ENCODE peak calls at places on chromosomes 16 and 17, in nine cellular contexts. One of them, this sample, is unnamed.

GRCh38 chr16:66845791-66846221 is 1.6 kb downstream of the CA7 start:
- DNase-seq in kidney epithelial cell: no peak
- DNase-seq in PC-3: no peak
- DNase-seq in heart right ventricle: no peak
- DNase-seq in endodermal cell: peak
- DNase-seq in thyroid gland: no peak
- DNase-seq in AG10803: no peak
- DNase-seq in H1: no peak
- DNase-seq in cardiac fibroblast: no peak
- DNase-seq in this sample: no peak

GRCh38 chr17:68391561-68392268 is 65.6 kb downstream of the WIPI1 start:
- DNase-seq in heart right ventricle: no peak
- DNase-seq in kidney epithelial cell: no peak
- DNase-seq in PC-3: no peak
- DNase-seq in H1: no peak
- DNase-seq in thyroid gland: no peak
- DNase-seq in endodermal cell: peak
- DNase-seq in cardiac fibroblast: peak
- DNase-seq in AG10803: peak
- DNase-seq in this sample: no peak

GRCh38 chr16:81480856-81481821 is 36.5 kb downstream of the CMIP start:
- DNase-seq in heart right ventricle: peak
- DNase-seq in endodermal cell: no peak
- DNase-seq in AG10803: peak
- DNase-seq in H1: no peak
- DNase-seq in cardiac fibroblast: peak
- DNase-seq in kidney epithelial cell: no peak
- DNase-seq in PC-3: no peak
- DNase-seq in thyroid gland: peak
- DNase-seq in this sample: no peak

GRCh38 chr16:67530013-67530939 is 1.6 kb downstream of the RIPOR1 start:
- DNase-seq in kidney epithelial cell: peak
- DNase-seq in heart right ventricle: peak
- DNase-seq in cardiac fibroblast: peak
- DNase-seq in endodermal cell: peak
- DNase-seq in AG10803: peak
- DNase-seq in PC-3: peak
- DNase-seq in thyroid gland: peak
- DNase-seq in H1: no peak
- DNase-seq in this sample: peak

GRCh38 chr17:78665952-78666920 is 89.0 kb upstream of the DNAH17 start:
- DNase-seq in PC-3: peak
- DNase-seq in cardiac fibroblast: peak
- DNase-seq in AG10803: peak
- DNase-seq in thyroid gland: peak
- DNase-seq in kidney epithelial cell: no peak
- DNase-seq in H1: no peak
- DNase-seq in heart right ventricle: no peak
- DNase-seq in endodermal cell: no peak
- DNase-seq in this sample: peak

GRCh38 chr16:72961115-72961832 is 86.7 kb downstream of the ZFHX3 start:
- DNase-seq in AG10803: no peak
- DNase-seq in thyroid gland: peak
- DNase-seq in cardiac fibroblast: peak
- DNase-seq in kidney epithelial cell: peak
- DNase-seq in PC-3: peak
- DNase-seq in endodermal cell: no peak
- DNase-seq in heart right ventricle: no peak
- DNase-seq in H1: no peak
- DNase-seq in this sample: peak

GRCh38 chr17:11853321-11854151 is 143.7 kb downstream of the ZNF18 start:
- DNase-seq in cardiac fibroblast: peak
- DNase-seq in heart right ventricle: no peak
- DNase-seq in PC-3: no peak
- DNase-seq in endodermal cell: no peak
- DNase-seq in thyroid gland: peak
- DNase-seq in kidney epithelial cell: no peak
- DNase-seq in AG10803: no peak
- DNase-seq in H1: no peak
- DNase-seq in this sample: no peak

GRCh38 chr17:62581769-62582168 is 45.7 kb upstream of the MRC2 start:
- DNase-seq in kidney epithelial cell: no peak
- DNase-seq in cardiac fibroblast: no peak
- DNase-seq in heart right ventricle: no peak
- DNase-seq in AG10803: peak
- DNase-seq in thyroid gland: no peak
- DNase-seq in endodermal cell: no peak
- DNase-seq in H1: no peak
- DNase-seq in PC-3: no peak
- DNase-seq in this sample: no peak

GRCh38 chr17:49343273-49343672 is 18.8 kb downstream of the ZNF652 start:
- DNase-seq in cardiac fibroblast: peak
- DNase-seq in PC-3: peak
- DNase-seq in heart right ventricle: no peak
- DNase-seq in kidney epithelial cell: no peak
- DNase-seq in thyroid gland: no peak
- DNase-seq in endodermal cell: no peak
- DNase-seq in H1: no peak
- DNase-seq in AG10803: peak
- DNase-seq in this sample: no peak

GRCh38 chr17:57406131-57406980 is 150.0 kb downstream of the MSI2 start:
- DNase-seq in kidney epithelial cell: peak
- DNase-seq in PC-3: peak
- DNase-seq in H1: no peak
- DNase-seq in heart right ventricle: no peak
- DNase-seq in thyroid gland: peak
- DNase-seq in endodermal cell: no peak
- DNase-seq in cardiac fibroblast: peak
- DNase-seq in AG10803: peak
- DNase-seq in this sample: no peak

GRCh38 chr17:65514082-65514481 is 47.4 kb downstream of the AXIN2 start:
- DNase-seq in AG10803: peak
- DNase-seq in cardiac fibroblast: peak
- DNase-seq in heart right ventricle: no peak
- DNase-seq in thyroid gland: no peak
- DNase-seq in endodermal cell: peak
- DNase-seq in H1: no peak
- DNase-seq in PC-3: peak
- DNase-seq in kidney epithelial cell: no peak
- DNase-seq in this sample: no peak

GRCh38 chr17:78356163-78356713 is 3.6 kb downstream of the SOCS3 start:
- DNase-seq in PC-3: peak
- DNase-seq in H1: peak
- DNase-seq in AG10803: peak
- DNase-seq in heart right ventricle: peak
- DNase-seq in kidney epithelial cell: no peak
- DNase-seq in thyroid gland: no peak
- DNase-seq in endodermal cell: peak
- DNase-seq in cardiac fibroblast: peak
- DNase-seq in this sample: peak

GRCh38 chr17:6924121-6924676 is 71.7 kb upstream of the ALOX12 start:
- DNase-seq in endodermal cell: no peak
- DNase-seq in thyroid gland: no peak
- DNase-seq in H1: no peak
- DNase-seq in AG10803: peak
- DNase-seq in PC-3: no peak
- DNase-seq in kidney epithelial cell: no peak
- DNase-seq in heart right ventricle: no peak
- DNase-seq in cardiac fibroblast: no peak
- DNase-seq in this sample: no peak

GRCh38 chr16:54407596-54407995 is 121.0 kb upstream of the IRX3 start:
- DNase-seq in heart right ventricle: no peak
- DNase-seq in H1: no peak
- DNase-seq in PC-3: no peak
- DNase-seq in kidney epithelial cell: no peak
- DNase-seq in endodermal cell: peak
- DNase-seq in thyroid gland: no peak
- DNase-seq in cardiac fibroblast: peak
- DNase-seq in AG10803: peak
- DNase-seq in this sample: no peak

GRCh38 chr16:81600275-81600674 is 155.7 kb downstream of the CMIP start:
- DNase-seq in AG10803: peak
- DNase-seq in kidney epithelial cell: peak
- DNase-seq in endodermal cell: no peak
- DNase-seq in PC-3: peak
- DNase-seq in heart right ventricle: no peak
- DNase-seq in cardiac fibroblast: peak
- DNase-seq in thyroid gland: no peak
- DNase-seq in H1: no peak
- DNase-seq in this sample: peak

GRCh38 chr17:64502809-64503208 is 3.3 kb downstream of the DDX5 start:
- DNase-seq in PC-3: no peak
- DNase-seq in AG10803: peak
- DNase-seq in H1: no peak
- DNase-seq in cardiac fibroblast: no peak
- DNase-seq in endodermal cell: no peak
- DNase-seq in thyroid gland: no peak
- DNase-seq in heart right ventricle: no peak
- DNase-seq in kidney epithelial cell: no peak
- DNase-seq in this sample: no peak

GRCh38 chr16:17056666-17057065 is 414.1 kb downstream of the XYLT1 start:
- DNase-seq in PC-3: no peak
- DNase-seq in endodermal cell: no peak
- DNase-seq in cardiac fibroblast: no peak
- DNase-seq in thyroid gland: no peak
- DNase-seq in H1: no peak
- DNase-seq in AG10803: no peak
- DNase-seq in kidney epithelial cell: no peak
- DNase-seq in heart right ventricle: no peak
- DNase-seq in this sample: no peak

GRCh38 chr16:17058471-17058870 is 412.3 kb downstream of the XYLT1 start:
- DNase-seq in cardiac fibroblast: no peak
- DNase-seq in endodermal cell: no peak
- DNase-seq in AG10803: no peak
- DNase-seq in heart right ventricle: no peak
- DNase-seq in kidney epithelial cell: no peak
- DNase-seq in PC-3: no peak
- DNase-seq in H1: no peak
- DNase-seq in thyroid gland: no peak
- DNase-seq in this sample: no peak

GRCh38 chr16:17050468-17050867 is 420.3 kb downstream of the XYLT1 start:
- DNase-seq in endodermal cell: no peak
- DNase-seq in heart right ventricle: no peak
- DNase-seq in H1: no peak
- DNase-seq in kidney epithelial cell: no peak
- DNase-seq in AG10803: no peak
- DNase-seq in thyroid gland: no peak
- DNase-seq in PC-3: no peak
- DNase-seq in cardiac fibroblast: no peak
- DNase-seq in this sample: no peak

GRCh38 chr16:17053536-17054160 is 417.1 kb downstream of the XYLT1 start:
- DNase-seq in endodermal cell: no peak
- DNase-seq in heart right ventricle: no peak
- DNase-seq in H1: no peak
- DNase-seq in cardiac fibroblast: no peak
- DNase-seq in PC-3: no peak
- DNase-seq in thyroid gland: no peak
- DNase-seq in kidney epithelial cell: no peak
- DNase-seq in AG10803: no peak
- DNase-seq in this sample: no peak
- TF ChIP-seq CTCF in endodermal cell: peak
- TF ChIP-seq CTCF in heart right ventricle: no peak
- TF ChIP-seq CTCF in H1: peak
- TF ChIP-seq CTCF in cardiac fibroblast: no peak
- TF ChIP-seq CTCF in PC-3: no peak
- TF ChIP-seq CTCF in thyroid gland: no peak
- TF ChIP-seq CTCF in kidney epithelial cell: no peak
- TF ChIP-seq CTCF in AG10803: no peak
- TF ChIP-seq CTCF in this sample: no peak

GRCh38 chr17:32458367-32458766 is 14.1 kb downstream of the PSMD11 start:
- DNase-seq in kidney epithelial cell: no peak
- DNase-seq in heart right ventricle: no peak
- DNase-seq in cardiac fibroblast: no peak
- DNase-seq in thyroid gland: no peak
- DNase-seq in AG10803: no peak
- DNase-seq in H1: no peak
- DNase-seq in PC-3: no peak
- DNase-seq in endodermal cell: no peak
- DNase-seq in this sample: no peak

GRCh38 chr17:32461498-32461852 is 17.2 kb downstream of the PSMD11 start:
- DNase-seq in endodermal cell: no peak
- DNase-seq in thyroid gland: no peak
- DNase-seq in PC-3: no peak
- DNase-seq in cardiac fibroblast: no peak
- DNase-seq in kidney epithelial cell: no peak
- DNase-seq in AG10803: no peak
- DNase-seq in H1: no peak
- DNase-seq in heart right ventricle: no peak
- DNase-seq in this sample: no peak

GRCh38 chr17:32460054-32460453 is 15.7 kb downstream of the PSMD11 start:
- DNase-seq in H1: no peak
- DNase-seq in AG10803: no peak
- DNase-seq in thyroid gland: no peak
- DNase-seq in heart right ventricle: no peak
- DNase-seq in cardiac fibroblast: no peak
- DNase-seq in endodermal cell: no peak
- DNase-seq in kidney epithelial cell: no peak
- DNase-seq in PC-3: no peak
- DNase-seq in this sample: no peak

GRCh38 chr17:32463304-32463703 is 19.0 kb downstream of the PSMD11 start:
- DNase-seq in kidney epithelial cell: no peak
- DNase-seq in thyroid gland: no peak
- DNase-seq in AG10803: no peak
- DNase-seq in cardiac fibroblast: no peak
- DNase-seq in endodermal cell: no peak
- DNase-seq in heart right ventricle: no peak
- DNase-seq in H1: no peak
- DNase-seq in PC-3: no peak
- DNase-seq in this sample: no peak

GRCh38 chr17:32461853-32462617 is 17.7 kb downstream of the PSMD11 start:
- DNase-seq in thyroid gland: peak
- DNase-seq in heart right ventricle: no peak
- DNase-seq in endodermal cell: peak
- DNase-seq in PC-3: peak
- DNase-seq in kidney epithelial cell: no peak
- DNase-seq in cardiac fibroblast: peak
- DNase-seq in AG10803: peak
- DNase-seq in H1: no peak
- DNase-seq in this sample: peak
- TF ChIP-seq CTCF in thyroid gland: peak
- TF ChIP-seq CTCF in heart right ventricle: peak
- TF ChIP-seq CTCF in endodermal cell: peak
- TF ChIP-seq CTCF in PC-3: peak
- TF ChIP-seq CTCF in kidney epithelial cell: peak
- TF ChIP-seq CTCF in cardiac fibroblast: peak
- TF ChIP-seq CTCF in AG10803: peak
- TF ChIP-seq CTCF in H1: peak
- TF ChIP-seq CTCF in this sample: peak

GRCh38 chr17:60421273-60422161 is 772 bp upstream of the CHCT1 start:
- DNase-seq in thyroid gland: peak
- DNase-seq in heart right ventricle: peak
- DNase-seq in PC-3: no peak
- DNase-seq in endodermal cell: peak
- DNase-seq in kidney epithelial cell: no peak
- DNase-seq in AG10803: peak
- DNase-seq in cardiac fibroblast: peak
- DNase-seq in H1: peak
- DNase-seq in this sample: peak
- TF ChIP-seq CTCF in thyroid gland: peak
- TF ChIP-seq CTCF in heart right ventricle: peak
- TF ChIP-seq CTCF in PC-3: peak
- TF ChIP-seq CTCF in endodermal cell: peak
- TF ChIP-seq CTCF in kidney epithelial cell: peak
- TF ChIP-seq CTCF in AG10803: peak
- TF ChIP-seq CTCF in cardiac fibroblast: peak
- TF ChIP-seq CTCF in H1: peak
- TF ChIP-seq CTCF in this sample: peak

GRCh38 chr16:84950906-84951305 is 60.4 kb downstream of the ZDHHC7 start:
- DNase-seq in AG10803: no peak
- DNase-seq in heart right ventricle: no peak
- DNase-seq in PC-3: peak
- DNase-seq in thyroid gland: no peak
- DNase-seq in kidney epithelial cell: no peak
- DNase-seq in H1: no peak
- DNase-seq in endodermal cell: peak
- DNase-seq in cardiac fibroblast: no peak
- DNase-seq in this sample: peak
- TF ChIP-seq CTCF in AG10803: peak
- TF ChIP-seq CTCF in heart right ventricle: no peak
- TF ChIP-seq CTCF in PC-3: peak
- TF ChIP-seq CTCF in thyroid gland: no peak
- TF ChIP-seq CTCF in kidney epithelial cell: no peak
- TF ChIP-seq CTCF in H1: peak
- TF ChIP-seq CTCF in endodermal cell: peak
- TF ChIP-seq CTCF in cardiac fibroblast: peak
- TF ChIP-seq CTCF in this sample: peak